ENCODE peak calls at places on chromosomes 4 and X, in five cellular contexts. One of them, this sample, is unnamed.

GRCh38 chr4:8506373-8507250 is 66.0 kb downstream of the TRMT44 start:
- DNase-seq in ovary: peak
- DNase-seq in astrocyte of the spinal cord: peak
- DNase-seq in fibroblast of pulmonary artery: peak
- DNase-seq in upper lobe of left lung: peak
- DNase-seq in this sample: no peak

GRCh38 chr4:16001484-16001858 is 38.5 kb upstream of the FGFBP2 start:
- DNase-seq in ovary: peak
- DNase-seq in astrocyte of the spinal cord: peak
- DNase-seq in fibroblast of pulmonary artery: peak
- DNase-seq in upper lobe of left lung: no peak
- DNase-seq in this sample: peak

GRCh38 chr4:87975466-87975865 is at the start of gene SPP1:
- DNase-seq in ovary: no peak
- DNase-seq in astrocyte of the spinal cord: peak
- DNase-seq in fibroblast of pulmonary artery: peak
- DNase-seq in upper lobe of left lung: no peak
- DNase-seq in this sample: peak

GRCh38 chr4:39702716-39703115 is 4.8 kb downstream of the UBE2K start:
- DNase-seq in ovary: no peak
- DNase-seq in astrocyte of the spinal cord: no peak
- DNase-seq in fibroblast of pulmonary artery: no peak
- DNase-seq in upper lobe of left lung: no peak
- DNase-seq in this sample: no peak

GRCh38 chr4:153465583-153465921 is 608 bp upstream of the TMEM131L start:
- DNase-seq in ovary: peak
- DNase-seq in astrocyte of the spinal cord: peak
- DNase-seq in fibroblast of pulmonary artery: peak
- DNase-seq in upper lobe of left lung: peak
- DNase-seq in this sample: peak

GRCh38 chrX:44871114-44871645 is 1.8 kb upstream of the KDM6A start:
- DNase-seq in ovary: peak
- DNase-seq in astrocyte of the spinal cord: no peak
- DNase-seq in fibroblast of pulmonary artery: no peak
- DNase-seq in upper lobe of left lung: no peak
- DNase-seq in this sample: no peak

GRCh38 chr4:87555751-87556619 is 26.8 kb upstream of the SPARCL1 start:
- DNase-seq in ovary: no peak
- DNase-seq in astrocyte of the spinal cord: peak
- DNase-seq in fibroblast of pulmonary artery: peak
- DNase-seq in upper lobe of left lung: no peak
- DNase-seq in this sample: peak

GRCh38 chr4:42306221-42307109 is 90.8 kb upstream of the SHISA3 start:
- DNase-seq in ovary: no peak
- DNase-seq in astrocyte of the spinal cord: no peak
- DNase-seq in fibroblast of pulmonary artery: peak
- DNase-seq in upper lobe of left lung: no peak
- DNase-seq in this sample: peak

GRCh38 chrX:22159071-22159470 is 113.6 kb upstream of the CBLL2 start:
- DNase-seq in ovary: no peak
- DNase-seq in astrocyte of the spinal cord: peak
- DNase-seq in fibroblast of pulmonary artery: peak
- DNase-seq in upper lobe of left lung: no peak
- DNase-seq in this sample: peak

GRCh38 chrX:45006002-45006800 is 133.2 kb downstream of the KDM6A start:
- DNase-seq in ovary: no peak
- DNase-seq in astrocyte of the spinal cord: peak
- DNase-seq in fibroblast of pulmonary artery: peak
- DNase-seq in upper lobe of left lung: no peak
- DNase-seq in this sample: peak

GRCh38 chrX:72079607-72080006 is 52.1 kb downstream of the RTL5 start:
- DNase-seq in ovary: no peak
- DNase-seq in astrocyte of the spinal cord: peak
- DNase-seq in fibroblast of pulmonary artery: peak
- DNase-seq in upper lobe of left lung: no peak
- DNase-seq in this sample: no peak

GRCh38 chrX:123859409-123859827 is 435 bp upstream of the XIAP start:
- DNase-seq in ovary: peak
- DNase-seq in astrocyte of the spinal cord: no peak
- DNase-seq in fibroblast of pulmonary artery: no peak
- DNase-seq in upper lobe of left lung: no peak
- DNase-seq in this sample: peak

GRCh38 chrX:50952406-50952805 is 41.9 kb downstream of the BMP15 start:
- DNase-seq in ovary: no peak
- DNase-seq in astrocyte of the spinal cord: no peak
- DNase-seq in fibroblast of pulmonary artery: no peak
- DNase-seq in upper lobe of left lung: no peak
- DNase-seq in this sample: no peak

GRCh38 chr4:30912098-30912719 is 192.0 kb downstream of the PCDH7 start:
- DNase-seq in ovary: no peak
- DNase-seq in astrocyte of the spinal cord: peak
- DNase-seq in fibroblast of pulmonary artery: peak
- DNase-seq in upper lobe of left lung: no peak
- DNase-seq in this sample: no peak

GRCh38 chr4:110518889-110519490 is 43.0 kb downstream of the ENPEP start:
- DNase-seq in ovary: no peak
- DNase-seq in astrocyte of the spinal cord: peak
- DNase-seq in fibroblast of pulmonary artery: peak
- DNase-seq in upper lobe of left lung: no peak
- DNase-seq in this sample: peak

GRCh38 chr4:142085631-142086292 is 449.4 kb downstream of the IL15 start:
- DNase-seq in ovary: no peak
- DNase-seq in astrocyte of the spinal cord: no peak
- DNase-seq in fibroblast of pulmonary artery: no peak
- DNase-seq in upper lobe of left lung: no peak
- DNase-seq in this sample: no peak

GRCh38 chr4:61588621-61589020 is 388.5 kb downstream of the ADGRL3 start:
- DNase-seq in ovary: no peak
- DNase-seq in astrocyte of the spinal cord: no peak
- DNase-seq in fibroblast of pulmonary artery: no peak
- DNase-seq in upper lobe of left lung: no peak
- DNase-seq in this sample: no peak

GRCh38 chr4:61590881-61591280 is 390.8 kb downstream of the ADGRL3 start:
- DNase-seq in ovary: no peak
- DNase-seq in astrocyte of the spinal cord: no peak
- DNase-seq in fibroblast of pulmonary artery: no peak
- DNase-seq in upper lobe of left lung: no peak
- DNase-seq in this sample: peak
- TF ChIP-seq CTCF in ovary: no peak
- TF ChIP-seq CTCF in astrocyte of the spinal cord: peak
- TF ChIP-seq CTCF in fibroblast of pulmonary artery: peak
- TF ChIP-seq CTCF in upper lobe of left lung: no peak
- TF ChIP-seq CTCF in this sample: no peak

GRCh38 chr4:73852771-73853170 is 325 bp upstream of the PF4V1 start:
- DNase-seq in ovary: no peak
- DNase-seq in astrocyte of the spinal cord: peak
- DNase-seq in fibroblast of pulmonary artery: no peak
- DNase-seq in upper lobe of left lung: no peak
- DNase-seq in this sample: no peak

GRCh38 chr4:73853718-73854473 is 800 bp downstream of the PF4V1 start:
- DNase-seq in ovary: no peak
- DNase-seq in astrocyte of the spinal cord: no peak
- DNase-seq in fibroblast of pulmonary artery: no peak
- DNase-seq in upper lobe of left lung: no peak
- DNase-seq in this sample: no peak

GRCh38 chr4:73855406-73855805 is 2.3 kb downstream of the PF4V1 start:
- DNase-seq in ovary: no peak
- DNase-seq in astrocyte of the spinal cord: peak
- DNase-seq in fibroblast of pulmonary artery: peak
- DNase-seq in upper lobe of left lung: no peak
- DNase-seq in this sample: no peak

GRCh38 chr4:73851293-73851692 is 1.8 kb upstream of the PF4V1 start:
- DNase-seq in ovary: no peak
- DNase-seq in astrocyte of the spinal cord: no peak
- DNase-seq in fibroblast of pulmonary artery: no peak
- DNase-seq in upper lobe of left lung: no peak
- DNase-seq in this sample: no peak

GRCh38 chr4:73853246-73853704 is at the start of gene PF4V1:
- DNase-seq in ovary: peak
- DNase-seq in astrocyte of the spinal cord: peak
- DNase-seq in fibroblast of pulmonary artery: no peak
- DNase-seq in upper lobe of left lung: peak
- DNase-seq in this sample: no peak
- TF ChIP-seq CTCF in ovary: no peak
- TF ChIP-seq CTCF in astrocyte of the spinal cord: peak
- TF ChIP-seq CTCF in fibroblast of pulmonary artery: peak
- TF ChIP-seq CTCF in upper lobe of left lung: peak
- TF ChIP-seq CTCF in this sample: no peak

GRCh38 chrX:64570204-64570603 is 175.0 kb upstream of the MTMR8 start:
- DNase-seq in ovary: no peak
- DNase-seq in astrocyte of the spinal cord: no peak
- DNase-seq in fibroblast of pulmonary artery: no peak
- DNase-seq in upper lobe of left lung: no peak
- DNase-seq in this sample: no peak
- TF ChIP-seq CTCF in ovary: no peak
- TF ChIP-seq CTCF in astrocyte of the spinal cord: no peak
- TF ChIP-seq CTCF in fibroblast of pulmonary artery: no peak
- TF ChIP-seq CTCF in upper lobe of left lung: no peak
- TF ChIP-seq CTCF in this sample: no peak

DNA sequence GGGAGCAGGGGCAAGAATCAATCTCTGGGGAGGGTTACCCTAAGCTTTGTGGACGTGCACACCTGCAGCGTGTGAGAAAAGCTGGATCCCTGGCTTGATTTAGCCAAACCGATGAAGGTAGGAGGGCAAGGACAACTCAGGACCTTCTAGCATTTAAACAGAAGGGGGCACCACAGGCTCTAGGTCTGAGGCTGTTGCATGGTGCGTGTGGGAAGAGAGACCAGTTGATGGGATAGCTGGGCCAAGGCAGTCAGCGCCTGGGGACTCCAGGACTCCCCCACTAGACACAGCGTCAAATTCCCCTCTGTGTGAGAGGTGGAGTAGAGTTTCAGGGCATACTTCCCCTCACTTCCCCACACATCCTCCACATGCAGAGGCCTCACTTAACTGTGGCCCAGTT is 4.3 kb downstream of the GABRQ start:
- DNase-seq in ovary: no peak
- DNase-seq in astrocyte of the spinal cord: no peak
- DNase-seq in fibroblast of pulmonary artery: peak
- DNase-seq in upper lobe of left lung: no peak
- DNase-seq in this sample: peak
- TF ChIP-seq CTCF in ovary: no peak
- TF ChIP-seq CTCF in astrocyte of the spinal cord: peak
- TF ChIP-seq CTCF in fibroblast of pulmonary artery: no peak
- TF ChIP-seq CTCF in upper lobe of left lung: no peak
- TF ChIP-seq CTCF in this sample: no peak